ENCODE peak calls at places on chromosomes 11 and 22, in five cellular contexts. G, B, R, K and W are unnamed samples.
A peak's percentile ranks its signal among the peaks of the same experiment; 100 is the strongest.

GRCh38 chr11:6541356-6541755 is 44.3 kb downstream of the DNHD1 start:
- DNase-seq in G (no peak), B (no peak), R (no peak), K (no peak), W (no peak)

GRCh38 chr11:117606211-117606610 is 190.8 kb downstream of the DSCAML1 start:
- DNase-seq in G (no peak), B (no peak), R (no peak), K (no peak), W (no peak)

GRCh38 chr22:29855611-29856181 is 17.6 kb upstream of the ASCC2 start:
- DNase-seq in G (no peak), B (no peak), R (no peak), K (no peak), W (no peak)

GRCh38 chr22:36565686-36566085 is 36.7 kb upstream of the EIF3D start:
- DNase-seq in G (no peak), B (no peak), R (no peak), K (peak; percentile 43), W (no peak)

GRCh38 chr11:46330154-46330886 is 16.9 kb upstream of the DGKZ start:
- DNase-seq in G (no peak), B (no peak), R (peak; percentile 37), K (no peak), W (no peak)

GRCh38 chr22:37154925-37155712 is 5.4 kb upstream of the IL2RB start:
- DNase-seq in G (no peak), B (no peak), R (no peak), K (peak; percentile 12), W (no peak)

GRCh38 chr11:119100246-119100959 is 1.2 kb downstream of the DPAGT1 start:
- DNase-seq in G (no peak), B (peak; percentile 50), R (no peak), K (peak; percentile 48), W (peak; percentile 59)

GRCh38 chr11:75635009-75635909 is 33.6 kb downstream of the MAP6 start:
- DNase-seq in G (no peak), B (no peak), R (peak; percentile 21), K (no peak), W (peak; percentile 10)

GRCh38 chr11:77589181-77589520 is 602 bp upstream of the AQP11 start:
- DNase-seq in G (no peak), B (no peak), R (no peak), K (no peak), W (no peak)

DNA sequence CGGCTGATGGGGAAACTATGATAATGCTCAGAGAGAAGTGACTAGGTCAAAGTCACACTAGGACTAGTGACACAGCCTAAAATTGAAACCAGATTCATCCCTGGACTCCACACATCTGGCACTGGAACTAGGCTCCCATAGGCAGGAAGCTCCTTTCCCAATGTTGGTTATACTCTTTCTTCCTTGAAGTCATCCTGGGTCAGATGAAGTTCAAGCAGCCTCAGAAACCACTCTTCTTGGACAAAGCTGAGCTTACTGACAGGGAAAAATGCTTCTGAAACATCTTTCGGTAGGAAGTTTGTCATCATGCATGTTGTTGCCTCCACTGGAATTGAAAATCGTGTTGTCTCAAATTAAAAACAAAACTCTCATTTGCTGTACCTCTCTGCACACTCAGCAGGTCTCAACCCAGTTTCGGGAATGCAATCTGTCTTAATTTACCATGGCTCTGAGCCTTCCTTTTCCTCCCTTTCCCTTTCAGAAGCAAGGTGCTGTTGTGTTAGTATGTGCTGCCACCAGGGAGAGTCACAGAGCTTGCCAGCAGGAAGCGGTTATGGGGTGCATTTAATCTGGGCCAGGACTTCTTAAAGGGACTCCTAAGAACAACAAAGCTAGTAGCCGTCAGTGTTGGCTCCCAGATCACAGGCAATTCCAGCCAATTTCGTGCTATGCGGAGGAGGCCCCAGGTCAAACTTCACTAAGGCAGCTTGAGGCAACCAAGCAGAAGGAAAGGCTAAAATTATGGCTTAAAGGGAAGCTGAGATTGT is 384.8 kb downstream of the TENM4 start:
- DNase-seq in G (no peak), B (no peak), R (no peak), K (no peak), W (peak; percentile 71)
- TF ChIP-seq CTCF in G (no peak), B (no peak), R (no peak), K (no peak), W (no peak)

GRCh38 chr11:93248602-93249001 is 50.8 kb upstream of the SLC36A4 start:
- DNase-seq in G (no peak), B (no peak), R (no peak), K (no peak), W (peak; percentile 3)
- TF ChIP-seq CTCF in G (no peak), B (no peak), R (no peak), K (peak; percentile 23), W (peak; percentile 6)

GRCh38 chr22:24157783-24158170 is 23.5 kb upstream of the SUSD2 start:
- DNase-seq in G (no peak), B (no peak), R (no peak), K (no peak), W (peak; percentile 9)
- TF ChIP-seq CTCF in G (no peak), B (no peak), R (no peak), K (no peak), W (no peak)

DNA sequence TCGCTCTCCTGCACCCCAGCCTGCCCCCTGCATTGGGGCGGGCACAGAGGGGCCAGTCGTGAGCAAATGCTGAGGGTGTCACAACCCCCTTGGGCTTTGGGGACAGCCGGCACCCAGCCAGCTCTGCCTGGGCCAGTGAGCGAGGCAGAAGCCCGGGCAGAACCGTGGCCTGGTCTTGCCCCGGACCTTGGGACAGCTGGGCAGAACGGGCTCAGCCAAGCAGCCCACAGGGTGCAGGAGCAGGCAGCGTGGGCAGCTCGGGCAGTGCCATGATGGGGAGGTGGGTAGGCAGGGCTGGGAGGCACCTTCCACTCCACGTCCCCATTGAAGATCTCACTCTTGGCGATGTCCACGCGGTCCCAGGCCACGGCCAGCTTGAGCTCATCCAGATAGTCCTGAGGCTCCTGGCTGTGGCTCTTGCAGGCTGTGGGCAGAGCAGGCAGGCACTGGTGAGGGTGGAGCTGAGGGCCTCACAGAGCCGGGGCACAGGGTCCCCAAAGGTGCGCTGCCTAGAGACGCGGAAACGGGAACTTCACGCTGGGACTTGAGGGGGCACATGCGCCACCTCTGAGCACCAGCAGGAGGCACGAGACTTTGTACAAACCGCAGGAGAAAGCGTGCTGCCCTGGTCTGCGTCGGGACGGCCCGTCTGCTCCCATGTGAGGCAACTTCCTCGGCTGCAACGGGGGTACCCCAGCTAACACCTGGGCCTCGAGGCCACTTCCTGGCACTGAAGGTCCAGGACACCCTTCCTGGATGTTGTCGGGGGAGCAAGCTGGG is 15.2 kb downstream of the TSSC4 start:
- DNase-seq in G (no peak), B (no peak), R (no peak), K (no peak), W (no peak)
- TF ChIP-seq CTCF in G (no peak), B (no peak), R (peak; percentile 19), K (no peak), W (no peak)

GRCh38 chr22:47859891-47860290 is 1097.4 kb downstream of the TBC1D22A start:
- DNase-seq in G (no peak), B (no peak), R (no peak), K (no peak), W (no peak)

GRCh38 chr22:47854680-47855079 is 1092.2 kb downstream of the TBC1D22A start:
- DNase-seq in G (no peak), B (no peak), R (no peak), K (no peak), W (no peak)

GRCh38 chr22:47854226-47854625 is 1091.8 kb downstream of the TBC1D22A start:
- DNase-seq in G (no peak), B (no peak), R (no peak), K (no peak), W (no peak)

GRCh38 chr22:47862394-47862793 is 1099.9 kb downstream of the TBC1D22A start:
- DNase-seq in G (no peak), B (no peak), R (no peak), K (no peak), W (no peak)

GRCh38 chr22:47858773-47859306 is 1096.4 kb downstream of the TBC1D22A start:
- DNase-seq in G (no peak), B (no peak), R (no peak), K (no peak), W (no peak)
- TF ChIP-seq CTCF in G (no peak), B (no peak), R (no peak), K (no peak), W (no peak)

GRCh38 chr11:72353861-72354260 is 80.5 kb downstream of the CLPB start:
- DNase-seq in G (no peak), B (no peak), R (no peak), K (no peak), W (peak; percentile 26)
- TF ChIP-seq CTCF in G (no peak), B (peak; percentile 33), R (no peak), K (peak; percentile 8), W (peak; percentile 29)

GRCh38 chr22:43883012-43883661 is 8.7 kb downstream of the PNPLA5 start:
- DNase-seq in G (peak; percentile 28), B (peak; percentile 67), R (peak; percentile 73), K (peak; percentile 72), W (peak; percentile 85)
- TF ChIP-seq CTCF in G (no peak), B (peak; percentile 49), R (peak; percentile 74), K (peak; percentile 83), W (peak; percentile 62)

DNA sequence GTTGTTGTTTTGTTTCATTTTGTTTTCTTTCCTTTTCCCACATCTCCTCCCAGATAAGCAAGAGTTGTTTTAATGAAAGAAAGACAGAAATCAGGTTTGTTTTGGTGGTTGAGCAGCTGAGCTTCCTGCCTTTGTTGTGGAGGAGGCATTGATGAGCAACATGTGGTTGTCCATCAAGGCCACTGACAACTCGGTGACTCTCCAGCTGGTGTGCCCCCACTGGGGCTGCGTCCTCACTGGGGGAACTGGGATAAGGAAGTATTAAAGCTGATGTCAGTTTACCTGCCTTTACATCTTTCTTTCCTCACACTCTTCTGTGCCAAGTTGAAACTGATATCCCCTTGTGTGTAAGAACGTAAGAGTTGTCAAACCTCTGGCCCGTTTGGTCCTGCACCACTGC is 5.9 kb downstream of the VPS26B start:
- DNase-seq in G (no peak), B (no peak), R (no peak), K (no peak), W (no peak)
- TF ChIP-seq CTCF in G (no peak), B (no peak), R (no peak), K (no peak), W (no peak)

GRCh38 chr11:95791385-95792033 is 1.2 kb downstream of the CEP57 start:
- DNase-seq in G (no peak), B (no peak), R (no peak), K (no peak), W (no peak)

GRCh38 chr11:95790933-95791247 is 592 bp downstream of the CEP57 start:
- DNase-seq in G (peak; percentile 76), B (peak; percentile 10), R (peak; percentile 51), K (peak; percentile 74), W (peak; percentile 64)

GRCh38 chr11:95790123-95790932 is at the start of gene CEP57:
- DNase-seq in G (peak; percentile 95), B (peak; percentile 78), R (peak; percentile 92), K (peak; percentile 97), W (peak; percentile 100)

GRCh38 chr11:95788921-95789505 is 569 bp downstream of the FAM76B start:
- DNase-seq in G (peak; percentile 15), B (peak; percentile 28), R (peak; percentile 53), K (peak; percentile 23), W (peak; percentile 47)

DNA sequence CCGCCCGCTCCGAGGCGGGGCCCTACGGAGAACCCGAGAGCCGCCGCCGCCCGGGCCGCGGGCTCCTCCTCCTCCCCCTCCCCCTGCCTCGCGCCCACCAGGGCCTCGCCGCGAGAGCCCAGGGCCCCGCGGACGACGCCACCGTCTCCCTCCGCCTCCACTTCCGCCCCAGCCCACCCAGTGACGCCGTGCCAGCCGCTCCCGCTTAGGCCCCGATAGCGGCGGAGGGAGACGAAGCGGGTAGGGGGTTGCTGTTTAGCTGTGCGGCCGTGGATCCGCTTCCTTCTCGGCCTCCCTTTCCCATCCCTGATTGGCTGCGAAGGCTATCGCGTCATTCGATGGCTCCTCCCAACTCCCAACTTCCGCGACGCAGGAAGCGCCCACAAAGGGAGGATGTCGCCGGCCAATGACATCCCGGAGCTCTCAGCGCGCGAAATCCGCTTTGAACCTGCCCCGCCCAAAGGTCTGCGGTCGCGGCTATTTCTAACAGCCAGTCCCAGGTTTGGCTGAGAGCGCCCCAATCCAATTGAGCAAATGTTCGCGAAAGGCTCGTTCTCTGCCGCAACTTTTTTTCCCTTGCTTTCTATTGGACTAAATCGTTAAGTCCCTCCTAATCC is at the start of gene FAM76B:
- DNase-seq in G (peak; percentile 95), B (peak; percentile 71), R (peak; percentile 94), K (peak; percentile 99), W (peak; percentile 99)
- TF ChIP-seq CTCF in G (no peak), B (no peak), R (no peak), K (no peak), W (no peak)